ENCODE peak calls at places on chromosomes 2 and 18, in eight cellular contexts. One of them, this sample, is unnamed.

GRCh38 chr2:46956981-46957531 is 41.5 kb upstream of the MCFD2 start:
- DNase-seq in HTR-8/SVneo: no peak
- DNase-seq in stromal cell of bone marrow: no peak
- DNase-seq in heart left ventricle: no peak
- DNase-seq in NCI-H1105 treated with DMSO at 0.1 percent for 48 hours: no peak
- DNase-seq in uterus: no peak
- DNase-seq in GM12891: no peak
- DNase-seq in fibroblast of lung: no peak
- DNase-seq in this sample: no peak

GRCh38 chr2:222440670-222441422 is 16.5 kb downstream of the SGPP2 start:
- DNase-seq in HTR-8/SVneo: peak; percentile 63
- DNase-seq in stromal cell of bone marrow: peak; percentile 73
- DNase-seq in heart left ventricle: no peak
- DNase-seq in NCI-H1105 treated with DMSO at 0.1 percent for 48 hours: no peak
- DNase-seq in uterus: no peak
- DNase-seq in GM12891: no peak
- DNase-seq in fibroblast of lung: peak; percentile 84
- DNase-seq in this sample: peak; percentile 63

GRCh38 chr2:39661771-39662325 is 3.9 kb upstream of the TMEM178A start:
- DNase-seq in HTR-8/SVneo: no peak
- DNase-seq in stromal cell of bone marrow: no peak
- DNase-seq in heart left ventricle: no peak
- DNase-seq in NCI-H1105 treated with DMSO at 0.1 percent for 48 hours: no peak
- DNase-seq in uterus: no peak
- DNase-seq in GM12891: no peak
- DNase-seq in fibroblast of lung: no peak
- DNase-seq in this sample: no peak

GRCh38 chr2:1969701-1970015 is 225.3 kb upstream of the PXDN start:
- DNase-seq in HTR-8/SVneo: no peak
- DNase-seq in stromal cell of bone marrow: no peak
- DNase-seq in heart left ventricle: no peak
- DNase-seq in NCI-H1105 treated with DMSO at 0.1 percent for 48 hours: no peak
- DNase-seq in uterus: no peak
- DNase-seq in GM12891: no peak
- DNase-seq in fibroblast of lung: no peak
- DNase-seq in this sample: no peak

GRCh38 chr2:141911485-141912066 is 219.2 kb downstream of the LRP1B start:
- DNase-seq in HTR-8/SVneo: no peak
- DNase-seq in stromal cell of bone marrow: no peak
- DNase-seq in heart left ventricle: no peak
- DNase-seq in NCI-H1105 treated with DMSO at 0.1 percent for 48 hours: peak; percentile 21
- DNase-seq in uterus: no peak
- DNase-seq in GM12891: no peak
- DNase-seq in fibroblast of lung: peak; percentile 12
- DNase-seq in this sample: no peak

GRCh38 chr2:46378616-46379015 is 81.4 kb downstream of the EPAS1 start:
- DNase-seq in HTR-8/SVneo: no peak
- DNase-seq in stromal cell of bone marrow: no peak
- DNase-seq in heart left ventricle: no peak
- DNase-seq in NCI-H1105 treated with DMSO at 0.1 percent for 48 hours: no peak
- DNase-seq in uterus: peak; percentile 13
- DNase-seq in GM12891: no peak
- DNase-seq in fibroblast of lung: no peak
- DNase-seq in this sample: no peak

GRCh38 chr2:236944561-236944960 is 141.1 kb upstream of the COPS8 start:
- DNase-seq in HTR-8/SVneo: no peak
- DNase-seq in stromal cell of bone marrow: no peak
- DNase-seq in heart left ventricle: no peak
- DNase-seq in NCI-H1105 treated with DMSO at 0.1 percent for 48 hours: no peak
- DNase-seq in uterus: no peak
- DNase-seq in GM12891: no peak
- DNase-seq in fibroblast of lung: no peak
- DNase-seq in this sample: no peak

GRCh38 chr2:200405599-200406298 is 99.3 kb downstream of the SPATS2L start:
- DNase-seq in HTR-8/SVneo: peak; percentile 72
- DNase-seq in stromal cell of bone marrow: peak; percentile 76
- DNase-seq in heart left ventricle: no peak
- DNase-seq in NCI-H1105 treated with DMSO at 0.1 percent for 48 hours: no peak
- DNase-seq in uterus: no peak
- DNase-seq in GM12891: no peak
- DNase-seq in fibroblast of lung: peak; percentile 96
- DNase-seq in this sample: peak; percentile 62

GRCh38 chr18:78406743-78407455 is 572.7 kb upstream of the SALL3 start:
- DNase-seq in HTR-8/SVneo: no peak
- DNase-seq in stromal cell of bone marrow: no peak
- DNase-seq in heart left ventricle: no peak
- DNase-seq in NCI-H1105 treated with DMSO at 0.1 percent for 48 hours: peak; percentile 7
- DNase-seq in uterus: no peak
- DNase-seq in GM12891: no peak
- DNase-seq in fibroblast of lung: no peak
- DNase-seq in this sample: no peak

GRCh38 chr18:58297198-58297597 is 253.2 kb downstream of the NEDD4L start:
- DNase-seq in HTR-8/SVneo: no peak
- DNase-seq in stromal cell of bone marrow: no peak
- DNase-seq in heart left ventricle: no peak
- DNase-seq in NCI-H1105 treated with DMSO at 0.1 percent for 48 hours: no peak
- DNase-seq in uterus: no peak
- DNase-seq in GM12891: no peak
- DNase-seq in fibroblast of lung: peak; percentile 78
- DNase-seq in this sample: no peak

GRCh38 chr2:18496516-18496915 is 63.9 kb downstream of the RDH14 start:
- DNase-seq in HTR-8/SVneo: no peak
- DNase-seq in stromal cell of bone marrow: no peak
- DNase-seq in heart left ventricle: no peak
- DNase-seq in NCI-H1105 treated with DMSO at 0.1 percent for 48 hours: no peak
- DNase-seq in uterus: no peak
- DNase-seq in GM12891: no peak
- DNase-seq in fibroblast of lung: no peak
- DNase-seq in this sample: no peak

GRCh38 chr2:88831792-88832248 is 140.3 kb downstream of the RPIA start:
- DNase-seq in HTR-8/SVneo: peak; percentile 21
- DNase-seq in stromal cell of bone marrow: no peak
- DNase-seq in heart left ventricle: peak; percentile 32
- DNase-seq in NCI-H1105 treated with DMSO at 0.1 percent for 48 hours: no peak
- DNase-seq in uterus: no peak
- DNase-seq in GM12891: peak; percentile 26
- DNase-seq in fibroblast of lung: no peak
- DNase-seq in this sample: no peak

GRCh38 chr18:63237911-63238710 is 81.5 kb downstream of the BCL2 start:
- DNase-seq in HTR-8/SVneo: peak; percentile 56
- DNase-seq in stromal cell of bone marrow: peak; percentile 87
- DNase-seq in heart left ventricle: peak; percentile 40
- DNase-seq in NCI-H1105 treated with DMSO at 0.1 percent for 48 hours: no peak
- DNase-seq in uterus: peak; percentile 63
- DNase-seq in GM12891: no peak
- DNase-seq in fibroblast of lung: peak; percentile 95
- DNase-seq in this sample: peak; percentile 75